ENCODE peak calls at places on chromosomes 1 and 21, in nine cellular contexts. Z is psoas muscle, N is H9, P is heart right ventricle, Q is BJ, U is left ventricle myocardium inferior, O is uterus, X is colonic mucosa, W is nephron progenitor cell. Y is an unnamed sample.
A peak's percentile ranks its signal among the peaks of the same experiment; 100 is the strongest.

GRCh38 chr1:205444931-205445652 is 10.8 kb downstream of the BLACAT1 start:
- DNase-seq in Z (peak; percentile 74), N (peak; percentile 95), P (peak; percentile 37), Q (no peak), U (no peak), O (peak; percentile 51), X (no peak), W (no peak), Y (no peak)

GRCh38 chr1:230068952-230069684 is 2.1 kb downstream of the GALNT2 start:
- DNase-seq in Z (no peak), N (no peak), P (no peak), Q (no peak), U (no peak), O (no peak), X (peak; percentile 40), W (no peak), Y (peak; percentile 64)

GRCh38 chr1:168554603-168555520 is 11.1 kb upstream of the XCL2 start:
- DNase-seq in Z (no peak), N (no peak), P (no peak), Q (no peak), U (no peak), O (no peak), X (no peak), W (no peak), Y (no peak)

GRCh38 chr21:39314155-39315027 is 959 bp upstream of the BRWD1 start:
- DNase-seq in Z (peak; percentile 66), N (peak; percentile 63), P (peak; percentile 44), Q (no peak), U (peak; percentile 45), O (peak; percentile 35), X (peak; percentile 63), W (peak; percentile 61), Y (no peak)

GRCh38 chr21:16592399-16592798 is 862.6 kb downstream of the USP25 start:
- DNase-seq in Z (no peak), N (no peak), P (no peak), Q (no peak), U (no peak), O (no peak), X (no peak), W (no peak), Y (no peak)

GRCh38 chr1:89834078-89834704 is 13.4 kb downstream of the LRRC8D start:
- DNase-seq in Z (no peak), N (no peak), P (no peak), Q (no peak), U (no peak), O (no peak), X (no peak), W (no peak), Y (no peak)

GRCh38 chr1:229756666-229757065 is 130.6 kb downstream of the URB2 start:
- DNase-seq in Z (no peak), N (no peak), P (no peak), Q (peak; percentile 51), U (no peak), O (no peak), X (no peak), W (no peak), Y (no peak)

GRCh38 chr1:38958967-38959366 is 17.3 kb upstream of the RHBDL2 start:
- DNase-seq in Z (no peak), N (no peak), P (no peak), Q (no peak), U (no peak), O (no peak), X (no peak), W (no peak), Y (no peak)

GRCh38 chr1:229893762-229894444 is 173.1 kb upstream of the GALNT2 start:
- DNase-seq in Z (no peak), N (no peak), P (no peak), Q (no peak), U (no peak), O (no peak), X (peak; percentile 29), W (no peak), Y (peak; percentile 65)

GRCh38 chr1:183777359-183777758 is 27.6 kb upstream of the RGL1 start:
- DNase-seq in Z (no peak), N (no peak), P (no peak), Q (no peak), U (no peak), O (no peak), X (no peak), W (no peak), Y (no peak)

GRCh38 chr1:28078680-28079626 is 9.5 kb downstream of the EYA3 start:
- DNase-seq in Z (no peak), N (no peak), P (no peak), Q (no peak), U (no peak), O (no peak), X (no peak), W (no peak), Y (no peak)

GRCh38 chr1:44646711-44647110 is 27.6 kb downstream of the TMEM53 start:
- DNase-seq in Z (peak; percentile 18), N (no peak), P (no peak), Q (no peak), U (no peak), O (no peak), X (no peak), W (no peak), Y (no peak)

GRCh38 chr1:57752847-57753246 is 329.0 kb upstream of the DAB1 start:
- DNase-seq in Z (peak; percentile 51), N (no peak), P (no peak), Q (no peak), U (no peak), O (no peak), X (no peak), W (no peak), Y (no peak)

GRCh38 chr1:6171546-6172124 is 8.5 kb downstream of the CHD5 start:
- DNase-seq in Z (no peak), N (peak; percentile 74), P (no peak), Q (no peak), U (no peak), O (no peak), X (no peak), W (peak; percentile 42), Y (no peak)

GRCh38 chr1:54335396-54336056 is 70.7 kb downstream of the SSBP3 start:
- DNase-seq in Z (peak; percentile 84), N (no peak), P (peak; percentile 87), Q (peak; percentile 76), U (peak; percentile 58), O (peak; percentile 87), X (peak; percentile 49), W (no peak), Y (no peak)
- TF ChIP-seq CTCF in Z (no peak), N (no peak), P (no peak), Q (no peak), U (no peak), O (no peak), X (no peak), W (no peak), Y (no peak)

DNA sequence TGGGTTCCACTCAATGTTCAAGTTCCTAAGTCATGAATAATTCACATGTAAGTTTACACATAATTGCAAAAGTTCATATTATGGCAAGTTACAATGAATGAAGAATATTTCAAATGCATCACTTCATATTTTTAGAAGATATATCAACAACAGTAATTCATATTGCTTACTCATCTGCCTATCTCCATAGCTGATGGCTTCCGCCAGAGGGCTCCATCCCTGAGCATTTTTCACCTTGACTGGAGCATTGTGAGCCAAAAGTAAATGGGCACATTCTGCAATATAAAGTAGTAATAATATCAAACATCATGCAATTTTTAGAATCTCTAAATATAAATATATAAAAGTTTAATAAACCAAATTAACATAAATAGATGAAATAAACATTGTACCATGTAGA is 29.8 kb downstream of the ANKRD13C start:
- DNase-seq in Z (no peak), N (no peak), P (no peak), Q (no peak), U (no peak), O (no peak), X (no peak), W (no peak), Y (no peak)
- TF ChIP-seq CTCF in Z (no peak), N (peak; percentile 63), P (no peak), Q (no peak), U (no peak), O (no peak), X (no peak), W (no peak), Y (no peak)

GRCh38 chr1:66373072-66373685 is 160.8 kb upstream of the SGIP1 start:
- DNase-seq in Z (peak; percentile 35), N (no peak), P (no peak), Q (no peak), U (no peak), O (no peak), X (no peak), W (no peak), Y (no peak)

GRCh38 chr1:66374561-66375111 is 159.3 kb upstream of the SGIP1 start:
- DNase-seq in Z (no peak), N (no peak), P (no peak), Q (peak; percentile 51), U (no peak), O (no peak), X (no peak), W (no peak), Y (no peak)

GRCh38 chr1:66372522-66373071 is 161.4 kb upstream of the SGIP1 start:
- DNase-seq in Z (no peak), N (no peak), P (no peak), Q (no peak), U (no peak), O (no peak), X (no peak), W (no peak), Y (no peak)

GRCh38 chr1:66374148-66374547 is 159.8 kb upstream of the SGIP1 start:
- DNase-seq in Z (no peak), N (no peak), P (no peak), Q (no peak), U (no peak), O (no peak), X (no peak), W (no peak), Y (no peak)

GRCh38 chr1:66375125-66375524 is 158.8 kb upstream of the SGIP1 start:
- DNase-seq in Z (no peak), N (no peak), P (no peak), Q (no peak), U (no peak), O (no peak), X (no peak), W (no peak), Y (no peak)
- TF ChIP-seq CTCF in Z (no peak), N (no peak), P (no peak), Q (no peak), U (no peak), O (no peak), X (no peak), W (no peak), Y (no peak)

GRCh38 chr1:246508897-246509688 is 2.0 kb upstream of the SMYD3 start:
- DNase-seq in Z (no peak), N (no peak), P (no peak), Q (no peak), U (no peak), O (no peak), X (no peak), W (no peak), Y (peak; percentile 76)

GRCh38 chr1:246506440-246506784 is 667 bp downstream of the SMYD3 start:
- DNase-seq in Z (no peak), N (no peak), P (no peak), Q (no peak), U (no peak), O (no peak), X (no peak), W (no peak), Y (peak; percentile 80)

GRCh38 chr1:246510147-246511030 is 3.3 kb upstream of the SMYD3 start:
- DNase-seq in Z (no peak), N (no peak), P (no peak), Q (no peak), U (no peak), O (no peak), X (no peak), W (no peak), Y (no peak)

GRCh38 chr1:246503341-246503740 is 3.7 kb downstream of the SMYD3 start:
- DNase-seq in Z (no peak), N (no peak), P (no peak), Q (no peak), U (no peak), O (no peak), X (no peak), W (no peak), Y (no peak)

GRCh38 chr1:246506785-246507639 is at the start of gene SMYD3:
- DNase-seq in Z (peak; percentile 86), N (peak; percentile 92), P (peak; percentile 71), Q (no peak), U (peak; percentile 76), O (peak; percentile 50), X (peak; percentile 74), W (peak; percentile 88), Y (peak; percentile 92)
- TF ChIP-seq CTCF in Z (peak; percentile 9), N (no peak), P (no peak), Q (peak; percentile 30), U (peak; percentile 27), O (no peak), X (no peak), W (no peak), Y (peak; percentile 27)

Y was measured in osteocyte.